ENCODE peak calls at places on chromosomes 3 and 15, in four cellular contexts. One of them, this sample, is unnamed.

GRCh38 chr3:73056365-73057150 is 4.9 kb upstream of the EBLN2 start:
- DNase-seq in amniotic epithelial cell: peak; percentile 57
- DNase-seq in activated B cell treated with CpG ODN at 0.5 μM for 24 hours: no peak
- DNase-seq in sciatic nerve: no peak
- DNase-seq in this sample: no peak

GRCh38 chr3:164498917-164499316 is 579.4 kb downstream of the SI start:
- DNase-seq in amniotic epithelial cell: no peak
- DNase-seq in activated B cell treated with CpG ODN at 0.5 μM for 24 hours: no peak
- DNase-seq in sciatic nerve: no peak
- DNase-seq in this sample: no peak

GRCh38 chr3:48655586-48655985 is 7.1 kb downstream of the CELSR3 start:
- DNase-seq in amniotic epithelial cell: no peak
- DNase-seq in activated B cell treated with CpG ODN at 0.5 μM for 24 hours: no peak
- DNase-seq in sciatic nerve: no peak
- DNase-seq in this sample: no peak

GRCh38 chr3:173019378-173019777 is 121.7 kb downstream of the SPATA16 start:
- DNase-seq in amniotic epithelial cell: no peak
- DNase-seq in activated B cell treated with CpG ODN at 0.5 μM for 24 hours: no peak
- DNase-seq in sciatic nerve: no peak
- DNase-seq in this sample: no peak

GRCh38 chr15:96334017-96334704 is 3.7 kb downstream of the NR2F2 start:
- DNase-seq in amniotic epithelial cell: no peak
- DNase-seq in activated B cell treated with CpG ODN at 0.5 μM for 24 hours: no peak
- DNase-seq in sciatic nerve: peak; percentile 60
- DNase-seq in this sample: peak; percentile 9

GRCh38 chr3:12428131-12428530 is 56.1 kb upstream of the TSEN2 start:
- DNase-seq in amniotic epithelial cell: no peak
- DNase-seq in activated B cell treated with CpG ODN at 0.5 μM for 24 hours: no peak
- DNase-seq in sciatic nerve: no peak
- DNase-seq in this sample: no peak

GRCh38 chr3:197540961-197541377 is 14.8 kb downstream of the BDH1 start:
- DNase-seq in amniotic epithelial cell: no peak
- DNase-seq in activated B cell treated with CpG ODN at 0.5 μM for 24 hours: no peak
- DNase-seq in sciatic nerve: no peak
- DNase-seq in this sample: no peak

GRCh38 chr3:175851541-175851940 is 992.4 kb downstream of the NAALADL2 start:
- DNase-seq in amniotic epithelial cell: no peak
- DNase-seq in activated B cell treated with CpG ODN at 0.5 μM for 24 hours: no peak
- DNase-seq in sciatic nerve: no peak
- DNase-seq in this sample: no peak

GRCh38 chr3:29178809-29179793 is 101.8 kb upstream of the RBMS3 start:
- DNase-seq in amniotic epithelial cell: no peak
- DNase-seq in activated B cell treated with CpG ODN at 0.5 μM for 24 hours: no peak
- DNase-seq in sciatic nerve: no peak
- DNase-seq in this sample: no peak

GRCh38 chr3:17179381-17180205 is 294.8 kb downstream of the PLCL2 start:
- DNase-seq in amniotic epithelial cell: no peak
- DNase-seq in activated B cell treated with CpG ODN at 0.5 μM for 24 hours: no peak
- DNase-seq in sciatic nerve: no peak
- DNase-seq in this sample: peak; percentile 61

GRCh38 chr3:125194849-125195601 is 17.5 kb downstream of the SLC12A8 start:
- DNase-seq in amniotic epithelial cell: peak; percentile 69
- DNase-seq in activated B cell treated with CpG ODN at 0.5 μM for 24 hours: no peak
- DNase-seq in sciatic nerve: peak; percentile 67
- DNase-seq in this sample: peak; percentile 57

GRCh38 chr15:79172801-79173460 is 82.4 kb upstream of the RASGRF1 start:
- DNase-seq in amniotic epithelial cell: no peak
- DNase-seq in activated B cell treated with CpG ODN at 0.5 μM for 24 hours: no peak
- DNase-seq in sciatic nerve: no peak
- DNase-seq in this sample: no peak

GRCh38 chr3:160685144-160685766 is 8.3 kb downstream of the ARL14 start:
- DNase-seq in amniotic epithelial cell: no peak
- DNase-seq in activated B cell treated with CpG ODN at 0.5 μM for 24 hours: no peak
- DNase-seq in sciatic nerve: no peak
- DNase-seq in this sample: no peak

GRCh38 chr3:144265527-144266100 is 294.0 kb downstream of the DIPK2A start:
- DNase-seq in amniotic epithelial cell: no peak
- DNase-seq in activated B cell treated with CpG ODN at 0.5 μM for 24 hours: no peak
- DNase-seq in sciatic nerve: no peak
- DNase-seq in this sample: no peak

GRCh38 chr3:174303911-174304541 is 555.1 kb upstream of the NAALADL2 start:
- DNase-seq in amniotic epithelial cell: no peak
- DNase-seq in activated B cell treated with CpG ODN at 0.5 μM for 24 hours: no peak
- DNase-seq in sciatic nerve: no peak
- DNase-seq in this sample: no peak

GRCh38 chr3:100868894-100869293 is 124.3 kb downstream of the ABI3BP start:
- DNase-seq in amniotic epithelial cell: no peak
- DNase-seq in activated B cell treated with CpG ODN at 0.5 μM for 24 hours: no peak
- DNase-seq in sciatic nerve: no peak
- DNase-seq in this sample: no peak

GRCh38 chr3:136630911-136631310 is 121.3 kb downstream of the STAG1 start:
- DNase-seq in amniotic epithelial cell: no peak
- DNase-seq in activated B cell treated with CpG ODN at 0.5 μM for 24 hours: no peak
- DNase-seq in sciatic nerve: no peak
- DNase-seq in this sample: no peak

GRCh38 chr15:58472821-58473581 is 41.2 kb downstream of the LIPC start:
- DNase-seq in amniotic epithelial cell: no peak
- DNase-seq in activated B cell treated with CpG ODN at 0.5 μM for 24 hours: no peak
- DNase-seq in sciatic nerve: no peak
- DNase-seq in this sample: no peak

GRCh38 chr15:101244039-101244781 is 7.6 kb downstream of the CHSY1 start:
- DNase-seq in amniotic epithelial cell: peak; percentile 73
- DNase-seq in activated B cell treated with CpG ODN at 0.5 μM for 24 hours: no peak
- DNase-seq in sciatic nerve: no peak
- DNase-seq in this sample: no peak

GRCh38 chr3:54374214-54374855 is 252.0 kb downstream of the CACNA2D3 start:
- DNase-seq in amniotic epithelial cell: no peak
- DNase-seq in activated B cell treated with CpG ODN at 0.5 μM for 24 hours: no peak
- DNase-seq in sciatic nerve: no peak
- DNase-seq in this sample: no peak

GRCh38 chr3:36814776-36815175 is 50.4 kb upstream of the DCLK3 start:
- DNase-seq in amniotic epithelial cell: no peak
- DNase-seq in activated B cell treated with CpG ODN at 0.5 μM for 24 hours: no peak
- DNase-seq in sciatic nerve: no peak
- DNase-seq in this sample: no peak

GRCh38 chr3:113086506-113087461 is 96.0 kb downstream of the GTPBP8 start:
- DNase-seq in amniotic epithelial cell: peak; percentile 18
- DNase-seq in activated B cell treated with CpG ODN at 0.5 μM for 24 hours: no peak
- DNase-seq in sciatic nerve: no peak
- DNase-seq in this sample: no peak

GRCh38 chr15:59946084-59946483 is 58.0 kb upstream of the FOXB1 start:
- DNase-seq in amniotic epithelial cell: no peak
- DNase-seq in activated B cell treated with CpG ODN at 0.5 μM for 24 hours: no peak
- DNase-seq in sciatic nerve: no peak
- DNase-seq in this sample: no peak

GRCh38 chr15:63306480-63307073 is 29.2 kb downstream of the APH1B start:
- DNase-seq in amniotic epithelial cell: no peak
- DNase-seq in activated B cell treated with CpG ODN at 0.5 μM for 24 hours: no peak
- DNase-seq in sciatic nerve: no peak
- DNase-seq in this sample: no peak

GRCh38 chr3:48739955-48740823 is 23.2 kb upstream of the IP6K2 start:
- DNase-seq in amniotic epithelial cell: peak; percentile 56
- DNase-seq in activated B cell treated with CpG ODN at 0.5 μM for 24 hours: peak; percentile 42
- DNase-seq in sciatic nerve: peak; percentile 90
- DNase-seq in this sample: peak; percentile 68

GRCh38 chr3:36206936-36207620 is 173.2 kb upstream of the STAC start:
- DNase-seq in amniotic epithelial cell: no peak
- DNase-seq in activated B cell treated with CpG ODN at 0.5 μM for 24 hours: no peak
- DNase-seq in sciatic nerve: no peak
- DNase-seq in this sample: no peak

GRCh38 chr3:29936054-29936453 is 655.2 kb downstream of the RBMS3 start:
- DNase-seq in amniotic epithelial cell: no peak
- DNase-seq in activated B cell treated with CpG ODN at 0.5 μM for 24 hours: no peak
- DNase-seq in sciatic nerve: no peak
- DNase-seq in this sample: no peak

GRCh38 chr15:99932676-99933402 is 199.6 kb upstream of the LYSMD4 start:
- DNase-seq in amniotic epithelial cell: no peak
- DNase-seq in activated B cell treated with CpG ODN at 0.5 μM for 24 hours: no peak
- DNase-seq in sciatic nerve: no peak
- DNase-seq in this sample: no peak

GRCh38 chr3:141945726-141946125 is 69.3 kb downstream of the ATP1B3 start:
- DNase-seq in amniotic epithelial cell: no peak
- DNase-seq in activated B cell treated with CpG ODN at 0.5 μM for 24 hours: no peak
- DNase-seq in sciatic nerve: no peak
- DNase-seq in this sample: no peak

GRCh38 chr15:90174140-90174891 is 26.8 kb upstream of the SEMA4B start:
- DNase-seq in amniotic epithelial cell: peak; percentile 76
- DNase-seq in activated B cell treated with CpG ODN at 0.5 μM for 24 hours: no peak
- DNase-seq in sciatic nerve: peak; percentile 91
- DNase-seq in this sample: no peak

GRCh38 chr3:53194218-53195065 is 33.4 kb downstream of the PRKCD start:
- DNase-seq in amniotic epithelial cell: no peak
- DNase-seq in activated B cell treated with CpG ODN at 0.5 μM for 24 hours: no peak
- DNase-seq in sciatic nerve: no peak
- DNase-seq in this sample: peak; percentile 22

GRCh38 chr3:115698851-115699535 is 75.7 kb downstream of the GAP43 start:
- DNase-seq in amniotic epithelial cell: peak; percentile 24
- DNase-seq in activated B cell treated with CpG ODN at 0.5 μM for 24 hours: no peak
- DNase-seq in sciatic nerve: no peak
- DNase-seq in this sample: peak; percentile 44

GRCh38 chr3:14256561-14257342 is 78.1 kb downstream of the LSM3 start:
- DNase-seq in amniotic epithelial cell: no peak
- DNase-seq in activated B cell treated with CpG ODN at 0.5 μM for 24 hours: no peak
- DNase-seq in sciatic nerve: no peak
- DNase-seq in this sample: no peak

GRCh38 chr3:156705761-156706631 is 31.6 kb downstream of the TIPARP start:
- DNase-seq in amniotic epithelial cell: peak; percentile 63
- DNase-seq in activated B cell treated with CpG ODN at 0.5 μM for 24 hours: no peak
- DNase-seq in sciatic nerve: no peak
- DNase-seq in this sample: no peak

This sample was measured in brain microvascular endothelial cell.